ENCODE peak calls at places on chromosome 12, in five cellular contexts. G is lower lobe of right lung, V is HepG2, Y is H7, F is cardiac fibroblast. O is an unnamed sample.

GRCh38 chr12:113204806-113205205 is 16.5 kb upstream of the TPCN1 start:
- DNase-seq in V (no peak), G (no peak), F (peak), Y (no peak), O (no peak)

GRCh38 chr12:46858368-46858767 is 32.6 kb upstream of the SLC38A4 start:
- DNase-seq in F (no peak), V (no peak), Y (no peak), G (no peak), O (no peak)

GRCh38 chr12:104290855-104291254 is 12.7 kb upstream of the EID3 start:
- DNase-seq in Y (no peak), G (no peak), F (peak), V (no peak), O (no peak)

GRCh38 chr12:14774944-14775651 is 28.2 kb downstream of the WBP11 start:
- DNase-seq in G (peak), Y (peak), F (peak), V (no peak), O (no peak)

GRCh38 chr12:42213023-42213422 is 25.0 kb downstream of the YAF2 start:
- DNase-seq in Y (no peak), G (no peak), V (no peak), F (no peak), O (no peak)

GRCh38 chr12:94545937-94546771 is 86.5 kb upstream of the CEP83 start:
- DNase-seq in F (peak), G (peak), Y (peak), V (peak), O (peak)

GRCh38 chr12:102437511-102437910 is 42.9 kb downstream of the IGF1 start:
- DNase-seq in V (no peak), Y (no peak), F (no peak), G (no peak), O (no peak)

GRCh38 chr12:41709463-41710285 is 435.0 kb downstream of the GXYLT1 start:
- DNase-seq in Y (no peak), G (no peak), F (no peak), V (no peak), O (no peak)

GRCh38 chr12:47147749-47148148 is 68.0 kb upstream of the AMIGO2 start:
- DNase-seq in Y (no peak), F (no peak), G (no peak), V (no peak), O (no peak)

GRCh38 chr12:7017870-7018349 is 366 bp downstream of the LPCAT3 start:
- DNase-seq in Y (no peak), F (no peak), G (no peak), V (no peak), O (no peak)

GRCh38 chr12:115866909-115867525 is 410.5 kb downstream of the MED13L start:
- DNase-seq in F (no peak), Y (peak), V (peak), G (no peak), O (no peak)

GRCh38 chr12:50925342-50925651 is 27.0 kb upstream of the HIGD1C start:
- DNase-seq in Y (no peak), G (no peak), F (no peak), V (no peak), O (no peak)

GRCh38 chr12:8969861-8970411 is 19.4 kb upstream of the KLRG1 start:
- DNase-seq in V (no peak), Y (no peak), G (no peak), F (no peak), O (no peak)

GRCh38 chr12:78392918-78393317 is 471.7 kb upstream of the SYT1 start:
- DNase-seq in Y (no peak), G (no peak), F (peak), V (no peak), O (peak)

GRCh38 chr12:65765436-65765813 is 58.9 kb upstream of the HMGA2 start:
- DNase-seq in Y (no peak), V (no peak), G (no peak), F (peak), O (peak)

GRCh38 chr12:89379839-89380467 is 27.7 kb upstream of the DUSP6 start:
- DNase-seq in V (no peak), F (no peak), G (no peak), Y (no peak), O (no peak)

GRCh38 chr12:25775968-25776367 is 182.5 kb upstream of the RASSF8 start:
- DNase-seq in V (no peak), G (no peak), Y (no peak), F (peak), O (no peak)

GRCh38 chr12:46752396-46752795 is 73.4 kb downstream of the SLC38A4 start:
- DNase-seq in V (peak), Y (no peak), F (no peak), G (no peak), O (no peak)

GRCh38 chr12:132940071-132940719 is 15.9 kb downstream of the ZNF605 start:
- DNase-seq in G (no peak), Y (no peak), V (no peak), F (no peak), O (no peak)

GRCh38 chr12:1338483-1339177 is 255.8 kb downstream of the FBXL14 start:
- DNase-seq in F (no peak), G (no peak), V (no peak), Y (no peak), O (no peak)

DNA sequence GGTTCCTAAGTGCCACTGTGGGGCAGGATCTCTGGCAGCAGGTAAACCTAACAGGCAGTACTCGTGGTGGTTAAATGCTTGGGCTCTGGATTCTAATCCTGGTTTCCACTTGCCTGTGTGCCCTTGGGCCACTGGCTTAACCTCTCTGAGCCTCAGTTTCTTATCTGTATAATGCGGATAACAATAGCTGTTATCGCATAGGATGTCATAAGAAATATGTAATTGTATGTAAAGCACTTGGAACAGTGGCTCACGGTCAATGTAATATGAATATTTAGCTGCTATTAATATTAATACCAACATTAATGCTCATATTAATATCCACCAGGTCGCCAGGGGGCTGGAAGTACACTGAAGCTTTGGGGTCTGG is 16.8 kb downstream of the FOXN4 start:
- DNase-seq in G (no peak), F (no peak), V (no peak), Y (no peak), O (no peak)
- H3K4me3 ChIP-seq in G (no peak), F (no peak), V (no peak), Y (no peak), O (no peak)

GRCh38 chr12:121575952-121576615 is 4.7 kb downstream of the KDM2B start:
- DNase-seq in G (no peak), V (no peak), F (peak), Y (no peak), O (no peak)
- H3K4me3 ChIP-seq in G (no peak), V (no peak), F (no peak), Y (peak), O (peak)

DNA sequence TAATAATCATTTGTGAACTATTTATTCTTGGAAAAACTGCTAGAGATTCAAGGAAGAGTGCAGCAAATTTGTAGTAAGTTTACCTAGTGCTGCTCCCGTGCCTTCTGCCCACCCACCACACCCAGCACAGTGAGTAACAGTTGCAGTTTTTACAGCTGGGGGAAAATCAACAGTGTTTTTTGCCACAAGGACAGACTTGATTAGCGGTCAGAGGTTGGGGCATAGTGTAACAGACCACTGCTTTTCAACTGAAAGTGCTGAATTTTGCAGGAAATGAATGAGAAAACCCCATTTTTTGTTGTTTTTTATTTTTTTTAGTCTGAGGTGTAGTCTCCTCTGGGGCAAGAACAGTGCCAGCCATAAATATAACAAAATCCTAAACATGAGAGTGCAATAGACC is 7.5 kb upstream of the KLRK1 start:
- DNase-seq in V (no peak), F (no peak), G (no peak), Y (no peak), O (no peak)
- H3K4me3 ChIP-seq in V (no peak), F (no peak), G (no peak), Y (no peak), O (no peak)

GRCh38 chr12:4909734-4910501 is at the start of gene KCNA1:
- DNase-seq in V (no peak), F (peak), Y (peak), G (no peak), O (no peak)

GRCh38 chr12:4910502-4911315 is 1.0 kb downstream of the KCNA1 start:
- DNase-seq in G (no peak), Y (peak), F (no peak), V (no peak), O (no peak)

GRCh38 chr12:4908694-4909396 is 860 bp upstream of the KCNA1 start:
- DNase-seq in G (no peak), F (no peak), V (no peak), Y (peak), O (peak)

GRCh38 chr12:4911316-4911994 is 1.8 kb downstream of the KCNA1 start:
- DNase-seq in V (no peak), G (no peak), Y (no peak), F (no peak), O (no peak)

DNA sequence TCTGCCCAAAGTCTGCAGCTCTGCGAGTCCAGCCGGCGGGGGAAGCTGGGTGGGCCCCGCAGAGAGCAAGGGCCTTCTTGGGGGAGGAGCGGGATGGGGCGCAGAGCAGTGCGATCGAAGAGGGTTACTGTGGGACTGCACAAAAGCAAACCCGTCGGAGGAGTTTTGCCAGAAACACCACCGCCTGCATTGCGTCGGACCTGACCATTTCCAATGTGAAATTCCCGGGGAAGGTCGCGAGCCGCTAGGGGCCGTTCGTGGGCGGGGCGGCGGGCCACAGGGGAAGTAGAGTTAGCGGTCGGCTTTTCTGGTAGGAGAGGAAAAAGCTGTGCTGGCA is 340 bp upstream of the KCNA1 start:
- DNase-seq in F (no peak), V (no peak), Y (peak), G (no peak), O (no peak)
- H3K4me3 ChIP-seq in F (no peak), V (no peak), Y (peak), G (peak), O (peak)

GRCh38 chr12:2691001-2691339 is 103.8 kb upstream of the FKBP4 start:
- DNase-seq in F (peak), Y (peak), V (no peak), G (peak), O (no peak)
- H3K4me3 ChIP-seq in F (peak), Y (peak), V (no peak), G (peak), O (peak)

DNA sequence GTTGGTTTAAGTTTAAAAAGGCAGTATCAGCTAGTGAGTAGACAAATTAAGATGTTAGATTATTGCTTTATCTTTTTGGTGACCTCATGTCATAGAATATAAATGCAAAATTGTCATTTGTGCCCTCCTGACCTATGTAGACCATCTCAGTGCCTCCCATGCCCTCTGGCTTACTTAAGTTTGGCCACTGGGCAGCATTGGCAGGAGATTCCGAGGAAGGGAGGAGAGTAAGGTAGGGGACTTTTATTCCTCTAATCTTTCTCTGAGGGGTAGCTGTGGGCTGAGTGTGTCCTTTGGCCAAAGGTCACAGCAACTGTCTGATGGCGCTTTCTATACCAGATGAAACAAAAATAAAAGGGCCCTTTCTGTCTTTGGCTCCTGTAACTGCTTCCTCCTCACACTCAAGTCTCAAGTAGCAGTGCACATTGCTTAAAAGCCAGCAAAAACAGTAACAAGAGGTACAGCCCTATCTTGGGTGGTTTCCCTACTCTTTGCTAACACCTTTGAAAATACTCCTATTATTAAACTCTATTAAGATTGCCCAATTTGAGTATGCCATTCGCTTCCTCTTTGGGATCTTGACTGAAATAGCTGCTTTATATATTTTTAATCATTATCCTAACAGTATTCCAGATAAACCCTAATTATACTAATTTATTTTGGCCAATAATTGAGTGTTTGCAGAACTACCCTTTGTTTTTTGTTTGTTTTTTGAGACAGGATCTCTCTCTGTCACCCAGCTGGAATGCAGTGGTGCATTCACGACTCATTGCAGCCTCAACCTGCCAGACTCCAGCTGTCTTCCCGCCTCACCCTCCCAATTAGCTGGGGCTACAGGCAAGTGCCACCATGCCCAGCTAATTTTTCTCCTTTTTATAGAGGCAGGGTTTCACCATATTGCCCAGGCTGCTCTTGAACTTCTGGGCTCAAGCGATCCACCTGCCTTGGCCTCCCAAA is 56.5 kb upstream of the KCNH3 start:
- DNase-seq in G (no peak), F (no peak), Y (no peak), V (peak), O (no peak)
- H3K4me3 ChIP-seq in G (no peak), F (no peak), Y (no peak), V (no peak), O (no peak)

GRCh38 chr12:80716711-80717469 is at the start of gene MYF5:
- DNase-seq in Y (no peak), V (no peak), F (no peak), G (no peak), O (no peak)
- H3K4me3 ChIP-seq in Y (no peak), V (no peak), F (no peak), G (no peak), O (no peak)